ENCODE peak calls at places on chromosomes 12 and 14, in nine cellular contexts. H is HCT116, F is Panc1, V is H1, R is suprapubic skin, T is stomach, N is K562, B is spleen, W is HL-60. P is an unnamed sample. For H3K27me3, the result is how much of the 10 kb centered on the place peaks cover.

GRCh38 chr12:1806301-1807106 is 13.9 kb upstream of the LRTM2 start:
- DNase-seq in T (peak), V (no peak), F (no peak), W (peak), H (no peak), N (no peak), R (no peak), B (peak), P (no peak)

GRCh38 chr12:125056306-125056705 is 8.9 kb upstream of the AACS start:
- DNase-seq in W (no peak), B (peak), R (no peak), H (no peak), F (no peak), N (no peak), T (no peak), V (no peak), P (no peak)

GRCh38 chr12:107288414-107289125 is 195.2 kb upstream of the CRY1 start:
- DNase-seq in N (no peak), V (no peak), F (no peak), H (no peak), W (no peak), B (no peak), R (no peak), T (no peak), P (no peak)

GRCh38 chr12:19227190-19227879 is 97.8 kb downstream of the PLEKHA5 start:
- DNase-seq in V (no peak), W (no peak), R (no peak), N (no peak), H (no peak), F (no peak), B (no peak), T (no peak), P (no peak)

GRCh38 chr12:30200864-30201263 is 417.1 kb upstream of the TMTC1 start:
- DNase-seq in W (no peak), H (no peak), V (no peak), F (no peak), B (no peak), T (peak), R (no peak), N (no peak), P (no peak)

GRCh38 chr12:121490401-121491257 is 90.2 kb downstream of the KDM2B start:
- DNase-seq in H (no peak), F (no peak), V (no peak), N (no peak), T (no peak), W (peak), R (no peak), B (no peak), P (no peak)

GRCh38 chr12:12441891-12442461 is 85.1 kb downstream of the BORCS5 start:
- DNase-seq in R (no peak), V (no peak), B (no peak), N (peak), H (no peak), W (no peak), F (no peak), T (no peak), P (no peak)

GRCh38 chr12:69099201-69099837 is 140.1 kb upstream of the CPSF6 start:
- DNase-seq in W (no peak), N (peak), R (no peak), H (no peak), F (no peak), T (no peak), V (no peak), B (no peak), P (no peak)

GRCh38 chr12:40907115-40907521 is 214.9 kb downstream of the CNTN1 start:
- DNase-seq in R (no peak), H (peak), F (no peak), V (no peak), N (no peak), T (no peak), W (no peak), B (no peak), P (no peak)

GRCh38 chr12:113688313-113688712 is 216.6 kb upstream of the LHX5 start:
- DNase-seq in T (no peak), B (no peak), F (no peak), N (no peak), V (no peak), W (no peak), H (no peak), R (no peak), P (no peak)

GRCh38 chr14:73785834-73786631 is 65.6 kb upstream of the PTGR2 start:
- DNase-seq in R (peak), N (peak), W (peak), H (peak), V (no peak), B (peak), F (no peak), T (peak), P (peak)

GRCh38 chr12:124531281-124531745 is 36.1 kb downstream of the NCOR2 start:
- DNase-seq in N (no peak), R (no peak), F (no peak), V (no peak), H (no peak), W (no peak), T (no peak), B (no peak), P (no peak)

GRCh38 chr12:45409966-45410365 is 194.1 kb downstream of the ANO6 start:
- DNase-seq in H (no peak), T (no peak), W (no peak), N (no peak), F (no peak), R (no peak), V (no peak), B (no peak), P (no peak)

GRCh38 chr14:76918176-76918750 is 92.1 kb downstream of the LRRC74A start:
- DNase-seq in R (peak), N (no peak), F (no peak), V (no peak), H (no peak), T (peak), W (peak), B (peak), P (peak)

GRCh38 chr14:105464501-105464900 is 10.1 kb upstream of the CRIP2 start:
- DNase-seq in N (no peak), F (no peak), T (no peak), R (no peak), H (no peak), V (no peak), W (no peak), B (no peak), P (no peak)

GRCh38 chr14:34049769-34050168 is 98.9 kb upstream of the EGLN3 start:
- DNase-seq in V (no peak), W (no peak), R (no peak), T (no peak), N (no peak), F (no peak), H (no peak), B (no peak), P (no peak)

GRCh38 chr12:108832730-108833354 is 24.5 kb downstream of the SSH1 start:
- DNase-seq in R (no peak), W (no peak), B (peak), H (no peak), T (no peak), N (no peak), F (no peak), V (no peak), P (no peak)

GRCh38 chr14:21521526-21521925 is 4.6 kb downstream of the SALL2 start:
- DNase-seq in W (no peak), B (no peak), V (no peak), F (no peak), H (no peak), T (no peak), N (no peak), R (no peak), P (no peak)

GRCh38 chr12:112939761-112940357 is 1.6 kb downstream of the OAS3 start:
- DNase-seq in B (no peak), W (peak), F (no peak), H (no peak), R (no peak), V (no peak), N (no peak), T (no peak), P (no peak)

GRCh38 chr14:93716410-93717221 is 71.7 kb downstream of the PRIMA1 start:
- DNase-seq in B (peak), H (no peak), N (no peak), W (no peak), R (peak), T (no peak), V (no peak), F (no peak), P (no peak)

GRCh38 chr14:100333867-100334266 is 10.7 kb downstream of the SLC25A47 start:
- DNase-seq in V (no peak), H (no peak), B (peak), N (no peak), T (no peak), W (no peak), F (no peak), R (no peak), P (no peak)

GRCh38 chr14:102722646-102723045 is 54.6 kb upstream of the TRAF3 start:
- DNase-seq in N (no peak), H (no peak), W (no peak), T (no peak), B (no peak), F (no peak), V (no peak), R (no peak), P (no peak)

GRCh38 chr12:26195250-26195640 is at the start of gene SSPN:
- DNase-seq in N (no peak), V (no peak), T (peak), B (peak), R (peak), F (peak), H (no peak), W (no peak), P (no peak)

GRCh38 chr12:117874842-117875434 is 93.9 kb downstream of the KSR2 start:
- DNase-seq in N (peak), T (peak), W (peak), B (peak), F (no peak), V (peak), H (peak), R (peak), P (no peak)

GRCh38 chr12:46209914-46210834 is 58.7 kb downstream of the SLC38A1 start:
- DNase-seq in F (no peak), T (peak), B (peak), V (no peak), H (no peak), N (no peak), R (no peak), W (no peak), P (no peak)

GRCh38 chr12:45051490-45052105 is 699 bp upstream of the DBX2 start:
- DNase-seq in H (no peak), W (no peak), R (no peak), V (no peak), B (no peak), T (no peak), N (no peak), F (no peak), P (no peak)

GRCh38 chr14:87712386-87713113 is 280.4 kb downstream of the GALC start:
- DNase-seq in B (no peak), T (no peak), W (no peak), V (no peak), R (no peak), F (no peak), H (no peak), N (no peak), P (no peak)

GRCh38 chr12:31736472-31736871 is 7.7 kb upstream of the AMN1 start:
- DNase-seq in W (no peak), N (peak), V (no peak), H (no peak), R (no peak), B (no peak), F (no peak), T (no peak), P (no peak)

GRCh38 chr14:63867926-63868921 is 15.4 kb downstream of the SYNE2 start:
- DNase-seq in B (no peak), W (no peak), T (no peak), R (no peak), F (no peak), H (no peak), N (no peak), V (no peak), P (no peak)
- H3K27ac ChIP-seq in B (peak), W (no peak), T (peak), R (peak), F (no peak), H (no peak), N (no peak), V (no peak), P (no peak)

GRCh38 chr12:130591736-130592135 is 124.4 kb downstream of the RIMBP2 start:
- DNase-seq in V (no peak), B (no peak), H (no peak), R (no peak), F (no peak), W (no peak), T (no peak), N (no peak), P (no peak)
- TF ChIP-seq POLR2AphosphoS5 in V (no peak), B (no peak), H (no peak), R (no peak), F (no peak), W (no peak), T (no peak), N (no peak), P (no peak)

GRCh38 chr12:130944878-130945277 is 8.8 kb upstream of the ADGRD1 start:
- DNase-seq in F (no peak), R (no peak), W (no peak), N (no peak), H (no peak), V (no peak), T (no peak), B (no peak), P (no peak)
- H3K27me3 ChIP-seq in F (under half), R (under half), W (under half), N (under half), H (under half), V (under half), T (under half), B (under half), P (under half)

GRCh38 chr14:62654641-62655040 is 390.6 kb downstream of the KCNH5 start:
- DNase-seq in B (no peak), W (no peak), R (no peak), H (no peak), N (no peak), T (no peak), V (no peak), F (no peak), P (no peak)
- H3K27ac ChIP-seq in B (no peak), W (no peak), R (no peak), H (no peak), N (no peak), T (no peak), V (no peak), F (no peak), P (no peak)

GRCh38 chr12:106181416-106182114 is 42.8 kb upstream of the NUAK1 start:
- DNase-seq in W (no peak), F (no peak), V (no peak), H (no peak), N (no peak), R (no peak), B (no peak), T (no peak), P (no peak)

GRCh38 chr12:106183735-106184134 is 45.0 kb upstream of the NUAK1 start:
- DNase-seq in N (no peak), F (no peak), R (no peak), T (no peak), H (no peak), B (no peak), V (no peak), W (no peak), P (no peak)

GRCh38 chr12:106174876-106175275 is 36.1 kb upstream of the NUAK1 start:
- DNase-seq in R (no peak), N (no peak), W (no peak), F (no peak), V (no peak), B (no peak), H (no peak), T (no peak), P (no peak)

GRCh38 chr12:106178582-106178981 is 39.8 kb upstream of the NUAK1 start:
- DNase-seq in W (no peak), R (no peak), V (no peak), T (no peak), B (no peak), N (no peak), F (no peak), H (no peak), P (no peak)

GRCh38 chr12:106179086-106179485 is 40.3 kb upstream of the NUAK1 start:
- DNase-seq in H (no peak), T (no peak), N (no peak), R (no peak), V (no peak), F (no peak), B (no peak), W (no peak), P (no peak)
- TF ChIP-seq POLR2AphosphoS5 in H (no peak), T (no peak), N (no peak), R (no peak), V (no peak), F (no peak), B (no peak), W (no peak), P (no peak)

GRCh38 chr12:53963005-53963404 is 8.3 kb downstream of the HOXC12 start:
- DNase-seq in T (no peak), R (no peak), H (no peak), F (no peak), V (no peak), W (no peak), N (no peak), B (no peak), P (no peak)

GRCh38 chr12:53958128-53958527 is 3.4 kb downstream of the HOXC12 start:
- DNase-seq in R (no peak), F (no peak), B (peak), V (no peak), T (no peak), W (no peak), N (no peak), H (no peak), P (no peak)

GRCh38 chr12:53959314-53959713 is 4.6 kb downstream of the HOXC12 start:
- DNase-seq in R (no peak), H (no peak), V (no peak), W (no peak), N (no peak), B (no peak), T (no peak), F (no peak), P (no peak)

GRCh38 chr12:53961025-53961761 is 6.5 kb downstream of the HOXC12 start:
- DNase-seq in R (no peak), V (no peak), H (no peak), F (no peak), N (peak), T (no peak), W (no peak), B (peak), P (peak)

GRCh38 chr12:53960187-53961024 is 5.7 kb downstream of the HOXC12 start:
- DNase-seq in B (no peak), W (no peak), F (no peak), T (no peak), R (no peak), V (no peak), H (no peak), N (no peak), P (no peak)
- H3K27me3 ChIP-seq in B (half or more), W (half or more), F (under half), T (half or more), R (half or more), V (half or more), H (under half), N (half or more), P (under half)

GRCh38 chr14:32627545-32628298 is 298.6 kb downstream of the AKAP6 start:
- DNase-seq in W (no peak), B (no peak), N (no peak), R (no peak), H (no peak), F (no peak), T (no peak), V (no peak), P (no peak)
- H3K27ac ChIP-seq in W (no peak), B (no peak), N (no peak), R (no peak), H (no peak), F (no peak), T (no peak), V (no peak), P (no peak)

GRCh38 chr12:123232807-123233504 is at the start of the genes MPHOSPH9 and MTRFR:
- DNase-seq in W (peak), R (peak), V (peak), H (peak), N (peak), T (peak), F (peak), B (peak), P (peak)

GRCh38 chr12:123237646-123238329 is 4.6 kb downstream of the MTRFR start:
- DNase-seq in B (peak), T (peak), V (no peak), W (peak), N (peak), F (no peak), R (peak), H (peak), P (peak)

GRCh38 chr12:123231931-123232330 is 1.0 kb downstream of the MPHOSPH9 start:
- DNase-seq in R (no peak), B (no peak), N (no peak), F (no peak), V (no peak), H (no peak), T (no peak), W (no peak), P (no peak)

GRCh38 chr12:123232472-123232806 is 502 bp downstream of the MPHOSPH9 start:
- DNase-seq in N (no peak), R (no peak), H (peak), V (no peak), T (no peak), B (no peak), F (no peak), W (no peak), P (peak)

GRCh38 chr12:123233505-123234299 is 466 bp downstream of the MTRFR start:
- DNase-seq in V (no peak), T (no peak), B (no peak), F (no peak), N (no peak), H (no peak), R (no peak), W (no peak), P (no peak)
- TF ChIP-seq POLR2AphosphoS5 in V (no peak), T (no peak), B (no peak), F (no peak), N (no peak), H (no peak), R (peak), W (no peak), P (no peak)

GRCh38 chr12:109899783-109900751 is at the start of gene TCHP:
- DNase-seq in R (peak), B (peak), H (peak), F (peak), V (peak), T (peak), W (peak), N (peak), P (peak)
- H3K27me3 ChIP-seq in R (under half), B (under half), H (under half), F (under half), V (half or more), T (under half), W (under half), N (under half), P (under half)